ENCODE peak calls at places on chromosomes 13 and 19, in four cellular contexts. G is upper lobe of right lung; Y is stimulated activated CD4-positive, alpha-beta T cell treated with anti-CD3 and anti-CD28 coated beads, Interleukin-2, amount 100 ng/mL, for 24 hours; Z is fibroblast of the conjunctiva. F is an unnamed sample.

GRCh38 chr13:37492061-37492460 is 106.5 kb downstream of the POSTN start:
- DNase-seq in Z (no peak), G (no peak), Y (no peak), F (no peak)

GRCh38 chr13:28494861-28495585 is at the start of gene FLT1:
- DNase-seq in Z (no peak), Y (peak), G (peak), F (peak)

GRCh38 chr13:44230736-44231135 is 142.9 kb upstream of the SERP2 start:
- DNase-seq in G (no peak), Y (no peak), Z (no peak), F (no peak)

GRCh38 chr19:28504727-28505126 is 708.2 kb downstream of the UQCRFS1 start:
- DNase-seq in G (no peak), Z (no peak), Y (no peak), F (no peak)

GRCh38 chr19:54162241-54162805 is 2.8 kb upstream of the LENG1 start:
- DNase-seq in Z (no peak), G (peak), Y (peak), F (peak)

GRCh38 chr13:29771247-29771646 is 79.2 kb downstream of the UBL3 start:
- DNase-seq in Z (peak), G (no peak), Y (no peak), F (peak)

GRCh38 chr13:46321494-46322225 is 65.4 kb downstream of the RUBCNL start:
- DNase-seq in Y (peak), Z (peak), G (no peak), F (peak)

GRCh38 chr19:52343548-52343947 is 7.5 kb downstream of the ZNF610 start:
- DNase-seq in Y (peak), G (no peak), Z (peak), F (peak)

GRCh38 chr13:97067342-97067895 is 73.1 kb upstream of the OXGR1 start:
- DNase-seq in G (no peak), Z (no peak), Y (no peak), F (no peak)

GRCh38 chr19:34319785-34320184 is 45.2 kb upstream of the GPI start:
- DNase-seq in Z (no peak), G (no peak), Y (no peak), F (no peak)

GRCh38 chr19:18833141-18833476 is 1.4 kb downstream of the UPF1 start:
- DNase-seq in G (no peak), Y (no peak), Z (no peak), F (no peak)

GRCh38 chr19:54077334-54077733 is 3.8 kb downstream of the TARM1 start:
- DNase-seq in Y (no peak), G (no peak), Z (no peak), F (no peak)

GRCh38 chr19:19661675-19662251 is 1.7 kb downstream of the ATP13A1 start:
- DNase-seq in Y (peak), G (no peak), Z (no peak), F (no peak)

GRCh38 chr19:8017808-8018207 is 12.4 kb upstream of the ELAVL1 start:
- DNase-seq in Y (peak), G (no peak), Z (no peak), F (no peak)

GRCh38 chr13:95343944-95344343 is 42.7 kb upstream of the ABCC4 start:
- DNase-seq in G (no peak), Z (no peak), Y (no peak), F (peak)

GRCh38 chr13:34351134-34351533 is 533.2 kb downstream of the RFC3 start:
- DNase-seq in Z (no peak), G (no peak), Y (no peak), F (no peak)